ENCODE peak calls at places on chromosomes 12 and 14, in nine cellular contexts. One of them, this sample, is unnamed.

GRCh38 chr14:61145258-61145902 is 135.8 kb downstream of the TMEM30B start:
- DNase-seq in activated effector memory CD4-positive, alpha-beta T cell treated with anti-CD3 and anti-CD28 coated beads, Interleukin-2, amount 50 U/mL, for 16 hours: no peak
- DNase-seq in hypothalamus: no peak
- DNase-seq in A549: no peak
- DNase-seq in fibroblast of pulmonary artery: peak
- DNase-seq in sciatic nerve: no peak
- DNase-seq in cardiac fibroblast: peak
- DNase-seq in D341Med: no peak
- DNase-seq in NCI-H446: peak
- DNase-seq in this sample: no peak

GRCh38 chr12:127588224-127588623 is 678.7 kb upstream of the TMEM132C start:
- DNase-seq in cardiac fibroblast: peak
- DNase-seq in sciatic nerve: no peak
- DNase-seq in NCI-H446: no peak
- DNase-seq in hypothalamus: no peak
- DNase-seq in activated effector memory CD4-positive, alpha-beta T cell treated with anti-CD3 and anti-CD28 coated beads, Interleukin-2, amount 50 U/mL, for 16 hours: no peak
- DNase-seq in fibroblast of pulmonary artery: peak
- DNase-seq in D341Med: no peak
- DNase-seq in A549: no peak
- DNase-seq in this sample: no peak

GRCh38 chr12:49932023-49932422 is 18.5 kb upstream of the AQP2 start:
- DNase-seq in sciatic nerve: no peak
- DNase-seq in cardiac fibroblast: no peak
- DNase-seq in hypothalamus: no peak
- DNase-seq in fibroblast of pulmonary artery: no peak
- DNase-seq in activated effector memory CD4-positive, alpha-beta T cell treated with anti-CD3 and anti-CD28 coated beads, Interleukin-2, amount 50 U/mL, for 16 hours: peak
- DNase-seq in A549: no peak
- DNase-seq in D341Med: no peak
- DNase-seq in NCI-H446: no peak
- DNase-seq in this sample: no peak

GRCh38 chr14:22900088-22900799 is 17.2 kb downstream of the REM2 start:
- DNase-seq in fibroblast of pulmonary artery: peak
- DNase-seq in D341Med: peak
- DNase-seq in A549: peak
- DNase-seq in activated effector memory CD4-positive, alpha-beta T cell treated with anti-CD3 and anti-CD28 coated beads, Interleukin-2, amount 50 U/mL, for 16 hours: no peak
- DNase-seq in sciatic nerve: no peak
- DNase-seq in hypothalamus: no peak
- DNase-seq in cardiac fibroblast: peak
- DNase-seq in NCI-H446: peak
- DNase-seq in this sample: peak

GRCh38 chr14:89085154-89086059 is 261.0 kb downstream of the TTC8 start:
- DNase-seq in hypothalamus: no peak
- DNase-seq in sciatic nerve: no peak
- DNase-seq in A549: no peak
- DNase-seq in cardiac fibroblast: peak
- DNase-seq in activated effector memory CD4-positive, alpha-beta T cell treated with anti-CD3 and anti-CD28 coated beads, Interleukin-2, amount 50 U/mL, for 16 hours: no peak
- DNase-seq in D341Med: no peak
- DNase-seq in fibroblast of pulmonary artery: peak
- DNase-seq in NCI-H446: no peak
- DNase-seq in this sample: no peak

GRCh38 chr14:51432302-51432948 is 192.4 kb downstream of the TMX1 start:
- DNase-seq in NCI-H446: no peak
- DNase-seq in A549: no peak
- DNase-seq in cardiac fibroblast: no peak
- DNase-seq in hypothalamus: no peak
- DNase-seq in sciatic nerve: no peak
- DNase-seq in fibroblast of pulmonary artery: no peak
- DNase-seq in D341Med: no peak
- DNase-seq in activated effector memory CD4-positive, alpha-beta T cell treated with anti-CD3 and anti-CD28 coated beads, Interleukin-2, amount 50 U/mL, for 16 hours: no peak
- DNase-seq in this sample: no peak

GRCh38 chr12:23560611-23561010 is 388.9 kb downstream of the SOX5 start:
- DNase-seq in sciatic nerve: no peak
- DNase-seq in cardiac fibroblast: no peak
- DNase-seq in A549: no peak
- DNase-seq in D341Med: no peak
- DNase-seq in fibroblast of pulmonary artery: no peak
- DNase-seq in NCI-H446: no peak
- DNase-seq in hypothalamus: no peak
- DNase-seq in activated effector memory CD4-positive, alpha-beta T cell treated with anti-CD3 and anti-CD28 coated beads, Interleukin-2, amount 50 U/mL, for 16 hours: no peak
- DNase-seq in this sample: peak

GRCh38 chr14:52055215-52055614 is 13.6 kb downstream of the NID2 start:
- DNase-seq in D341Med: no peak
- DNase-seq in NCI-H446: no peak
- DNase-seq in hypothalamus: no peak
- DNase-seq in A549: no peak
- DNase-seq in cardiac fibroblast: peak
- DNase-seq in sciatic nerve: no peak
- DNase-seq in activated effector memory CD4-positive, alpha-beta T cell treated with anti-CD3 and anti-CD28 coated beads, Interleukin-2, amount 50 U/mL, for 16 hours: no peak
- DNase-seq in fibroblast of pulmonary artery: no peak
- DNase-seq in this sample: no peak

GRCh38 chr14:75277796-75278421 is 719 bp upstream of the FOS start:
- DNase-seq in cardiac fibroblast: peak
- DNase-seq in sciatic nerve: no peak
- DNase-seq in fibroblast of pulmonary artery: peak
- DNase-seq in A549: no peak
- DNase-seq in NCI-H446: no peak
- DNase-seq in activated effector memory CD4-positive, alpha-beta T cell treated with anti-CD3 and anti-CD28 coated beads, Interleukin-2, amount 50 U/mL, for 16 hours: no peak
- DNase-seq in hypothalamus: no peak
- DNase-seq in D341Med: no peak
- DNase-seq in this sample: no peak

GRCh38 chr12:128811806-128812205 is 12.0 kb downstream of the SLC15A4 start:
- DNase-seq in D341Med: no peak
- DNase-seq in activated effector memory CD4-positive, alpha-beta T cell treated with anti-CD3 and anti-CD28 coated beads, Interleukin-2, amount 50 U/mL, for 16 hours: no peak
- DNase-seq in fibroblast of pulmonary artery: no peak
- DNase-seq in hypothalamus: no peak
- DNase-seq in A549: no peak
- DNase-seq in NCI-H446: no peak
- DNase-seq in sciatic nerve: no peak
- DNase-seq in cardiac fibroblast: no peak
- DNase-seq in this sample: no peak

GRCh38 chr12:4118017-4118510 is 155.5 kb upstream of the CCND2 start:
- DNase-seq in sciatic nerve: peak
- DNase-seq in D341Med: no peak
- DNase-seq in activated effector memory CD4-positive, alpha-beta T cell treated with anti-CD3 and anti-CD28 coated beads, Interleukin-2, amount 50 U/mL, for 16 hours: no peak
- DNase-seq in NCI-H446: no peak
- DNase-seq in hypothalamus: no peak
- DNase-seq in A549: no peak
- DNase-seq in fibroblast of pulmonary artery: peak
- DNase-seq in cardiac fibroblast: peak
- DNase-seq in this sample: no peak

GRCh38 chr12:46389130-46389616 is 16.6 kb upstream of the SLC38A2 start:
- DNase-seq in NCI-H446: no peak
- DNase-seq in sciatic nerve: peak
- DNase-seq in cardiac fibroblast: peak
- DNase-seq in D341Med: no peak
- DNase-seq in fibroblast of pulmonary artery: peak
- DNase-seq in hypothalamus: no peak
- DNase-seq in A549: no peak
- DNase-seq in activated effector memory CD4-positive, alpha-beta T cell treated with anti-CD3 and anti-CD28 coated beads, Interleukin-2, amount 50 U/mL, for 16 hours: no peak
- DNase-seq in this sample: no peak

GRCh38 chr14:66225337-66225736 is 260.8 kb upstream of the CCDC196 start:
- DNase-seq in A549: no peak
- DNase-seq in NCI-H446: no peak
- DNase-seq in activated effector memory CD4-positive, alpha-beta T cell treated with anti-CD3 and anti-CD28 coated beads, Interleukin-2, amount 50 U/mL, for 16 hours: no peak
- DNase-seq in hypothalamus: no peak
- DNase-seq in fibroblast of pulmonary artery: no peak
- DNase-seq in D341Med: no peak
- DNase-seq in cardiac fibroblast: no peak
- DNase-seq in sciatic nerve: no peak
- DNase-seq in this sample: no peak

GRCh38 chr12:39764944-39765560 is 145.4 kb upstream of the ABCD2 start:
- DNase-seq in D341Med: peak
- DNase-seq in fibroblast of pulmonary artery: peak
- DNase-seq in NCI-H446: no peak
- DNase-seq in hypothalamus: no peak
- DNase-seq in A549: peak
- DNase-seq in cardiac fibroblast: peak
- DNase-seq in activated effector memory CD4-positive, alpha-beta T cell treated with anti-CD3 and anti-CD28 coated beads, Interleukin-2, amount 50 U/mL, for 16 hours: no peak
- DNase-seq in sciatic nerve: no peak
- DNase-seq in this sample: no peak

GRCh38 chr12:78260976-78261375 is 430.3 kb downstream of the NAV3 start:
- DNase-seq in D341Med: no peak
- DNase-seq in sciatic nerve: no peak
- DNase-seq in activated effector memory CD4-positive, alpha-beta T cell treated with anti-CD3 and anti-CD28 coated beads, Interleukin-2, amount 50 U/mL, for 16 hours: no peak
- DNase-seq in cardiac fibroblast: no peak
- DNase-seq in fibroblast of pulmonary artery: no peak
- DNase-seq in NCI-H446: no peak
- DNase-seq in hypothalamus: no peak
- DNase-seq in A549: no peak
- DNase-seq in this sample: no peak

GRCh38 chr14:22646570-22647254 is 2.6 kb upstream of the OR6J1 start:
- DNase-seq in NCI-H446: no peak
- DNase-seq in activated effector memory CD4-positive, alpha-beta T cell treated with anti-CD3 and anti-CD28 coated beads, Interleukin-2, amount 50 U/mL, for 16 hours: no peak
- DNase-seq in sciatic nerve: no peak
- DNase-seq in hypothalamus: no peak
- DNase-seq in cardiac fibroblast: peak
- DNase-seq in fibroblast of pulmonary artery: peak
- DNase-seq in D341Med: no peak
- DNase-seq in A549: no peak
- DNase-seq in this sample: no peak

GRCh38 chr14:61264022-61264571 is 17.0 kb downstream of the TMEM30B start:
- DNase-seq in fibroblast of pulmonary artery: no peak
- DNase-seq in A549: no peak
- DNase-seq in cardiac fibroblast: no peak
- DNase-seq in sciatic nerve: no peak
- DNase-seq in D341Med: no peak
- DNase-seq in NCI-H446: no peak
- DNase-seq in activated effector memory CD4-positive, alpha-beta T cell treated with anti-CD3 and anti-CD28 coated beads, Interleukin-2, amount 50 U/mL, for 16 hours: no peak
- DNase-seq in hypothalamus: no peak
- DNase-seq in this sample: no peak

GRCh38 chr12:32698285-32698684 is 19.2 kb downstream of the DNM1L start:
- DNase-seq in cardiac fibroblast: no peak
- DNase-seq in sciatic nerve: no peak
- DNase-seq in NCI-H446: no peak
- DNase-seq in hypothalamus: no peak
- DNase-seq in A549: no peak
- DNase-seq in D341Med: peak
- DNase-seq in activated effector memory CD4-positive, alpha-beta T cell treated with anti-CD3 and anti-CD28 coated beads, Interleukin-2, amount 50 U/mL, for 16 hours: no peak
- DNase-seq in fibroblast of pulmonary artery: no peak
- DNase-seq in this sample: no peak

GRCh38 chr14:102781063-102781462 is 3.8 kb downstream of the TRAF3 start:
- DNase-seq in hypothalamus: no peak
- DNase-seq in sciatic nerve: no peak
- DNase-seq in D341Med: no peak
- DNase-seq in cardiac fibroblast: no peak
- DNase-seq in fibroblast of pulmonary artery: no peak
- DNase-seq in activated effector memory CD4-positive, alpha-beta T cell treated with anti-CD3 and anti-CD28 coated beads, Interleukin-2, amount 50 U/mL, for 16 hours: no peak
- DNase-seq in NCI-H446: no peak
- DNase-seq in A549: no peak
- DNase-seq in this sample: no peak

GRCh38 chr12:121626853-121627623 is 708 bp downstream of the ORAI1 start:
- DNase-seq in activated effector memory CD4-positive, alpha-beta T cell treated with anti-CD3 and anti-CD28 coated beads, Interleukin-2, amount 50 U/mL, for 16 hours: peak
- DNase-seq in NCI-H446: no peak
- DNase-seq in fibroblast of pulmonary artery: peak
- DNase-seq in cardiac fibroblast: peak
- DNase-seq in D341Med: peak
- DNase-seq in sciatic nerve: peak
- DNase-seq in hypothalamus: peak
- DNase-seq in A549: peak
- DNase-seq in this sample: peak

GRCh38 chr14:90675399-90675798 is 140.8 kb downstream of the TTC7B start:
- DNase-seq in A549: no peak
- DNase-seq in D341Med: no peak
- DNase-seq in NCI-H446: peak
- DNase-seq in sciatic nerve: no peak
- DNase-seq in cardiac fibroblast: peak
- DNase-seq in activated effector memory CD4-positive, alpha-beta T cell treated with anti-CD3 and anti-CD28 coated beads, Interleukin-2, amount 50 U/mL, for 16 hours: no peak
- DNase-seq in hypothalamus: no peak
- DNase-seq in fibroblast of pulmonary artery: peak
- DNase-seq in this sample: no peak

GRCh38 chr12:49233842-49234526 is 30.9 kb upstream of the TUBA1C start:
- DNase-seq in cardiac fibroblast: no peak
- DNase-seq in NCI-H446: peak
- DNase-seq in A549: no peak
- DNase-seq in hypothalamus: peak
- DNase-seq in sciatic nerve: peak
- DNase-seq in activated effector memory CD4-positive, alpha-beta T cell treated with anti-CD3 and anti-CD28 coated beads, Interleukin-2, amount 50 U/mL, for 16 hours: no peak
- DNase-seq in D341Med: no peak
- DNase-seq in fibroblast of pulmonary artery: no peak
- DNase-seq in this sample: no peak

GRCh38 chr12:6703631-6704030 is 3.0 kb upstream of the PIANP start:
- DNase-seq in activated effector memory CD4-positive, alpha-beta T cell treated with anti-CD3 and anti-CD28 coated beads, Interleukin-2, amount 50 U/mL, for 16 hours: no peak
- DNase-seq in sciatic nerve: no peak
- DNase-seq in D341Med: no peak
- DNase-seq in cardiac fibroblast: no peak
- DNase-seq in hypothalamus: no peak
- DNase-seq in fibroblast of pulmonary artery: no peak
- DNase-seq in NCI-H446: no peak
- DNase-seq in A549: peak
- DNase-seq in this sample: no peak

GRCh38 chr12:69698054-69698453 is 1.0 kb downstream of the BEST3 start:
- DNase-seq in cardiac fibroblast: no peak
- DNase-seq in D341Med: no peak
- DNase-seq in A549: no peak
- DNase-seq in fibroblast of pulmonary artery: no peak
- DNase-seq in NCI-H446: no peak
- DNase-seq in hypothalamus: no peak
- DNase-seq in activated effector memory CD4-positive, alpha-beta T cell treated with anti-CD3 and anti-CD28 coated beads, Interleukin-2, amount 50 U/mL, for 16 hours: no peak
- DNase-seq in sciatic nerve: no peak
- DNase-seq in this sample: no peak

GRCh38 chr14:96681826-96682225 is 115.4 kb upstream of the VRK1 start:
- DNase-seq in NCI-H446: no peak
- DNase-seq in hypothalamus: no peak
- DNase-seq in fibroblast of pulmonary artery: no peak
- DNase-seq in sciatic nerve: no peak
- DNase-seq in cardiac fibroblast: no peak
- DNase-seq in activated effector memory CD4-positive, alpha-beta T cell treated with anti-CD3 and anti-CD28 coated beads, Interleukin-2, amount 50 U/mL, for 16 hours: no peak
- DNase-seq in D341Med: no peak
- DNase-seq in A549: no peak
- DNase-seq in this sample: no peak

GRCh38 chr14:38047518-38047917 is 160.2 kb upstream of the SSTR1 start:
- DNase-seq in hypothalamus: no peak
- DNase-seq in D341Med: no peak
- DNase-seq in cardiac fibroblast: no peak
- DNase-seq in activated effector memory CD4-positive, alpha-beta T cell treated with anti-CD3 and anti-CD28 coated beads, Interleukin-2, amount 50 U/mL, for 16 hours: no peak
- DNase-seq in A549: no peak
- DNase-seq in sciatic nerve: peak
- DNase-seq in NCI-H446: no peak
- DNase-seq in fibroblast of pulmonary artery: no peak
- DNase-seq in this sample: no peak